ENCODE peak calls at places on chromosomes 7 and 10, in ten cellular contexts. P, R, U, H, E, I, F, V, J and M are unnamed samples.

GRCh38 chr7:137421389-137421788 is 77.9 kb upstream of the PTN start:
- DNase-seq in V (no peak), U (no peak), P (no peak), I (no peak), F (no peak), H (no peak), E (no peak), J (peak; percentile 19), R (peak; percentile 44), M (peak; percentile 18)

GRCh38 chr7:151233111-151233701 is 923 bp downstream of the CHPF2 start:
- DNase-seq in J (peak; percentile 85), H (peak; percentile 89), E (peak; percentile 85), I (peak; percentile 56), U (peak; percentile 52), P (peak; percentile 55), V (peak; percentile 33), F (peak; percentile 35), R (peak; percentile 77), M (peak; percentile 84)

GRCh38 chr10:51389415-51390342 is 309.7 kb downstream of the CSTF2T start:
- DNase-seq in H (peak; percentile 96), J (peak; percentile 91), U (no peak), F (peak; percentile 98), R (peak; percentile 100), V (peak; percentile 67), I (peak; percentile 50), P (peak; percentile 11), E (no peak), M (peak; percentile 97)

GRCh38 chr10:11759347-11759746 is 17.2 kb downstream of the ECHDC3 start:
- DNase-seq in V (no peak), H (no peak), I (no peak), J (no peak), E (no peak), U (no peak), P (no peak), F (no peak), R (no peak), M (no peak)

GRCh38 chr10:43211030-43211429 is 55.8 kb downstream of the RASGEF1A start:
- DNase-seq in E (no peak), F (no peak), H (no peak), U (no peak), I (no peak), R (no peak), P (no peak), V (no peak), J (peak; percentile 37), M (peak; percentile 47)

GRCh38 chr7:94888542-94888941 is 18.9 kb upstream of the PPP1R9A start:
- DNase-seq in I (peak; percentile 56), U (no peak), P (peak; percentile 27), J (peak; percentile 24), V (peak; percentile 40), H (no peak), F (no peak), E (no peak), R (no peak), M (peak; percentile 36)

GRCh38 chr7:17564678-17565209 is 266.3 kb downstream of the AHR start:
- DNase-seq in E (no peak), U (no peak), V (no peak), H (peak; percentile 24), F (peak; percentile 65), I (no peak), J (peak; percentile 31), R (no peak), P (no peak), M (peak; percentile 29)

GRCh38 chr7:107693396-107693795 is 32.8 kb downstream of the SLC26A4 start:
- DNase-seq in F (no peak), H (no peak), J (no peak), E (no peak), P (no peak), I (no peak), V (peak; percentile 26), U (no peak), R (no peak), M (peak; percentile 42)

GRCh38 chr7:154171422-154171821 is 119.2 kb downstream of the DPP6 start:
- DNase-seq in F (no peak), P (no peak), U (no peak), J (no peak), V (no peak), E (no peak), R (no peak), H (no peak), I (no peak), M (no peak)

GRCh38 chr7:107007892-107008287 is 36.6 kb upstream of the PRKAR2B start:
- DNase-seq in V (no peak), F (no peak), I (no peak), U (no peak), J (no peak), P (no peak), R (no peak), H (no peak), E (no peak), M (no peak)

GRCh38 chr10:84196083-84196482 is 1.7 kb downstream of the CDHR1 start:
- DNase-seq in U (no peak), P (no peak), J (no peak), I (no peak), E (no peak), V (no peak), H (no peak), R (no peak), F (no peak), M (no peak)

GRCh38 chr10:49185213-49185612 is 3.0 kb downstream of the TMEM273 start:
- DNase-seq in I (no peak), U (no peak), E (peak; percentile 27), P (no peak), R (no peak), V (no peak), F (no peak), H (no peak), J (no peak), M (no peak)

GRCh38 chr7:137579913-137580640 is 236.5 kb upstream of the PTN start:
- DNase-seq in J (peak; percentile 95), R (peak; percentile 70), I (no peak), F (peak; percentile 32), U (no peak), H (peak; percentile 46), P (no peak), E (no peak), V (no peak), M (peak; percentile 92)

GRCh38 chr7:123811056-123811455 is 33.9 kb upstream of the HYAL4 start:
- DNase-seq in F (no peak), J (peak; percentile 64), P (no peak), R (peak; percentile 48), H (no peak), I (no peak), U (no peak), V (no peak), E (no peak), M (peak; percentile 80)

GRCh38 chr7:20784311-20785210 is 2.1 kb downstream of the SP8 start:
- DNase-seq in J (no peak), F (no peak), R (no peak), E (no peak), H (no peak), P (no peak), U (no peak), V (no peak), I (peak; percentile 26), M (no peak)

GRCh38 chr10:100887761-100888296 is 24.9 kb upstream of the SLF2 start:
- DNase-seq in P (no peak), H (no peak), E (no peak), V (no peak), I (no peak), R (no peak), J (no peak), F (no peak), U (no peak), M (peak; percentile 30)

GRCh38 chr10:30443049-30443448 is 9.1 kb downstream of the MAP3K8 start:
- DNase-seq in P (no peak), F (no peak), H (no peak), U (no peak), E (no peak), R (no peak), J (no peak), V (no peak), I (no peak), M (no peak)

GRCh38 chr7:155220881-155221280 is 76.8 kb upstream of the INSIG1 start:
- DNase-seq in H (no peak), R (no peak), I (no peak), U (no peak), F (no peak), P (no peak), V (no peak), E (no peak), J (no peak), M (no peak)

DNA sequence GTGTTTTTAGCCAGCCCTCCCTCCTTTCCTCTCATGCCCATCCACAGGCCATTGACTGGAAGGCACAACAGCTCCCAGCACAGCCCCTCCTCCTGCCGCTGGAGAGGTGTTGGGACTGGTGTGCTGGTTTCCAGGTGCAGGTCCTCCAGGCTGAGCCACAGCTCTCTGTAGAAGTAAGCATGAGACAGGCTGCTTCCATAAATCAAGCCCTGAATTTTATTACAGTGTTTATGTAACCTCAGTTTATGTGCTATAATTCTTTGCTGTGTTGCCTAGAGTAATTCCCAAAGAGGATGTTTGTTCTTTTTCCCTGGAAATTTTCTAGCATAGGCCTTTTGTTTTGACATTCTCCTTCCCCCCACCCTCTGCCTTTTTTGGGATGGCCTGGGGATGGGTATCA is 445.8 kb downstream of the AUTS2 start:
- DNase-seq in I (no peak), J (no peak), V (no peak), P (no peak), E (no peak), F (no peak), R (no peak), H (no peak), U (no peak), M (no peak)
- H3K4me3 ChIP-seq in I (no peak overlapping the region), J (no peak overlapping the region), V (no peak overlapping the region), P (no peak overlapping the region), E (no peak overlapping the region), F (no peak overlapping the region), R (no peak overlapping the region), H (no peak overlapping the region), U (no peak overlapping the region), M (no peak overlapping the region)

GRCh38 chr10:71713135-71714040 is 6.2 kb downstream of the C10orf105 start:
- DNase-seq in I (peak; percentile 47), U (no peak), P (peak; percentile 77), R (peak; percentile 95), H (peak; percentile 82), J (peak; percentile 87), E (peak; percentile 94), F (no peak), V (peak; percentile 80), M (peak; percentile 94)
- H3K4me3 ChIP-seq in I (no peak overlapping the region), U (no peak overlapping the region), P (no peak overlapping the region), R (peak overlapping the region; percentile 14), H (peak overlapping the region; percentile 67), J (no peak overlapping the region), E (peak overlapping the region; percentile 15), F (no peak overlapping the region), V (no peak overlapping the region), M (peak overlapping the region; percentile 3)

GRCh38 chr7:53237344-53237913 is 202.0 kb downstream of the POM121L12 start:
- DNase-seq in H (no peak), E (no peak), F (no peak), J (no peak), U (no peak), R (no peak), I (no peak), P (no peak), V (no peak), M (no peak)

GRCh38 chr7:53238021-53238605 is 202.7 kb downstream of the POM121L12 start:
- DNase-seq in H (no peak), J (no peak), I (no peak), U (no peak), P (no peak), R (no peak), V (no peak), E (no peak), F (no peak), M (no peak)
- H3K4me3 ChIP-seq in H (no peak overlapping the region), J (no peak overlapping the region), I (no peak overlapping the region), U (no peak overlapping the region), P (no peak overlapping the region), R (no peak overlapping the region), V (no peak overlapping the region), E (peak overlapping the region; percentile 0), F (no peak overlapping the region), M (no peak overlapping the region)

GRCh38 chr7:156608176-156608478 is 32.4 kb upstream of the RNF32 start:
- DNase-seq in P (no peak), I (no peak), U (no peak), J (no peak), F (no peak), V (no peak), E (no peak), H (no peak), R (no peak), M (no peak)
- H3K4me3 ChIP-seq in P (no peak overlapping the region), I (peak overlapping the region; percentile 47), U (no peak overlapping the region), J (peak overlapping the region; percentile 29), F (no peak overlapping the region), V (peak overlapping the region; percentile 26), E (peak overlapping the region; percentile 50), H (peak overlapping the region; percentile 78), R (peak overlapping the region; percentile 42), M (peak overlapping the region; percentile 29)